ENCODE peak calls at places on chromosomes 16 and 17, in eight cellular contexts. D is PC-3; R is PC-9; M is IMR-90; J is left lung; U is heart left ventricle; Z is CD8-positive, alpha-beta memory T cell; Y is thoracic aorta. W is an unnamed sample.

GRCh38 chr16:84989791-84990620 is 21.3 kb downstream of the ZDHHC7 start:
- DNase-seq in U (no peak), R (no peak), Y (no peak), Z (no peak), D (no peak), J (no peak), M (no peak), W (no peak)

GRCh38 chr16:19680972-19681371 is 37.1 kb downstream of the KNOP1 start:
- DNase-seq in D (peak; percentile 46), Z (no peak), J (no peak), Y (no peak), U (no peak), M (no peak), R (peak; percentile 48), W (no peak)

GRCh38 chr16:25092489-25092888 is 19.1 kb upstream of the LCMT1 start:
- DNase-seq in J (no peak), Z (no peak), R (no peak), Y (no peak), U (no peak), D (no peak), M (no peak), W (no peak)

GRCh38 chr17:7138800-7139381 is 24.3 kb upstream of the ASGR2 start:
- DNase-seq in Y (no peak), J (no peak), U (no peak), R (no peak), Z (no peak), D (peak; percentile 8), M (no peak), W (no peak)

GRCh38 chr17:16484445-16485169 is 7.4 kb downstream of the LRRC75A start:
- DNase-seq in M (no peak), Z (no peak), Y (no peak), U (no peak), R (no peak), D (no peak), J (no peak), W (no peak)

GRCh38 chr17:5921919-5922318 is 148.3 kb upstream of the WSCD1 start:
- DNase-seq in Z (no peak), Y (no peak), U (no peak), R (no peak), M (no peak), J (no peak), D (peak; percentile 83), W (no peak)

GRCh38 chr17:70241071-70241470 is 71.7 kb downstream of the KCNJ2 start:
- DNase-seq in U (no peak), Y (no peak), J (no peak), M (no peak), Z (no peak), R (no peak), D (no peak), W (no peak)

GRCh38 chr16:49013727-49014080 is 267.9 kb downstream of the CBLN1 start:
- DNase-seq in J (no peak), R (no peak), D (no peak), Y (no peak), U (no peak), M (no peak), Z (no peak), W (no peak)

GRCh38 chr17:47317119-47317518 is 6.6 kb upstream of the EFCAB13 start:
- DNase-seq in R (no peak), U (no peak), M (peak; percentile 47), J (no peak), D (no peak), Z (no peak), Y (no peak), W (no peak)

GRCh38 chr16:927406-927805 is 43.4 kb downstream of the LMF1 start:
- DNase-seq in J (no peak), D (no peak), M (no peak), Z (no peak), U (peak; percentile 18), Y (no peak), R (no peak), W (no peak)

GRCh38 chr17:28549274-28550132 is 2.9 kb downstream of the UNC119 start:
- DNase-seq in R (no peak), M (no peak), J (no peak), D (no peak), U (no peak), Y (no peak), Z (peak; percentile 58), W (no peak)

GRCh38 chr16:31874354-31875111 is 926 bp downstream of the ZNF267 start:
- DNase-seq in J (no peak), R (peak; percentile 71), M (peak; percentile 55), D (peak; percentile 50), U (no peak), Z (peak; percentile 24), Y (no peak), W (no peak)

GRCh38 chr16:70701998-70702397 is 16.1 kb upstream of the MTSS2 start:
- DNase-seq in R (no peak), M (no peak), Z (no peak), J (no peak), U (no peak), Y (no peak), D (no peak), W (no peak)
- H3K4me1 ChIP-seq in R (peaks cover 29% of the 10 kb centered on the region), M (peaks cover 61% of the 10 kb centered on the region), Z (peaks cover 7% of the 10 kb centered on the region), J (peaks cover 23% of the 10 kb centered on the region), U (peaks cover 43% of the 10 kb centered on the region), Y (peaks cover 89% of the 10 kb centered on the region), D (peaks cover 18% of the 10 kb centered on the region), W (peaks cover 85% of the 10 kb centered on the region)

DNA sequence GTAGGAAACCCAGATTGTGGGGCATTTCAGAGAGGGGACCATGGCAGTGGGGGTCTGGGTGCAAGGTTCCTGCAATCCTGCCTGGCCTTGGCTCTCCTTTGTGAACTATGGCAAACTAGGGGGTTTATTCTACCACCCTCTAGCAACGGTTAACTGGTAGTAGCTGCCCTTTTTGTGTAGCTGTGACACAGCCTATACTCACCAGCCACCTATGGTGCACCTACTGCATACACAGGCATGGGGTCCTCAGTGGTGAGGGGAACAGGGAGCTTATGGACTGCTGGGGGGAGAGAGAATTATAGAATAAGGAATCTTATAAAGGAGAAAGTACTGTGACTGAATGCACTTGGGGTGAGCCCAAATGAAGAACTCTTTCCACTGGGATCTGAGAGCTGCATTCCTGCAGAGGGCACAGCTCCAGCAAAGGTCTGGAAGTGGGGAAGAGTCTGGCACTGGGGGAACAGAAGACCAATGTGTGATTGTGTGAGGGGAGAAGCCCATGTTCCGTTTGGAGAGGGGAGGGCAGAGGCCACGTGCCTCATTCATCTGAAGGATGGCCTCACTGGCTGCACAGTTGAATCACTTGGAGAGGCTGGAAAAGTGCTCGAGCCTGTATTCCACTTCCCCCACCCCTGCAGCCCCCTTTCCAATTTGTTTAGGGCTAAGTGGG is 2.1 kb downstream of the MT1X start:
- DNase-seq in D (no peak), U (no peak), M (no peak), Z (no peak), J (no peak), R (no peak), Y (no peak), W (no peak)
- H3K4me3 ChIP-seq in D (no peak overlapping the region), U (no peak overlapping the region), M (no peak overlapping the region), Z (no peak overlapping the region), J (no peak overlapping the region), R (no peak overlapping the region), Y (peak overlapping the region; percentile 85), W (peak overlapping the region; percentile 80)

GRCh38 chr17:80033840-80034239 is 1.8 kb downstream of the TBC1D16 start:
- DNase-seq in Z (no peak), Y (no peak), M (no peak), U (no peak), R (no peak), J (no peak), D (no peak), W (no peak)

GRCh38 chr17:80035687-80035936 is at the start of gene TBC1D16:
- DNase-seq in D (no peak), J (no peak), R (no peak), M (no peak), Y (no peak), Z (peak; percentile 58), U (no peak), W (no peak)

GRCh38 chr17:80034977-80035686 is 540 bp downstream of the TBC1D16 start:
- DNase-seq in J (peak; percentile 40), R (no peak), Z (peak; percentile 61), U (peak; percentile 41), M (peak; percentile 43), Y (no peak), D (peak; percentile 31), W (no peak)

GRCh38 chr17:80035937-80036714 is at the start of gene CCDC40:
- DNase-seq in D (peak; percentile 81), R (peak; percentile 40), J (peak; percentile 88), U (peak; percentile 90), M (peak; percentile 59), Z (peak; percentile 78), Y (peak; percentile 45), W (peak; percentile 87)

GRCh38 chr17:80034654-80034976 is 1.1 kb downstream of the TBC1D16 start:
- DNase-seq in U (no peak), D (no peak), J (no peak), Y (no peak), Z (no peak), R (no peak), M (no peak), W (no peak)
- H3K4me1 ChIP-seq in U (no peaks in the 10 kb centered on the region), D (peaks cover 32% of the 10 kb centered on the region), J (peaks cover 10% of the 10 kb centered on the region), Y (peaks cover 30% of the 10 kb centered on the region), Z (peaks cover 15% of the 10 kb centered on the region), R (peaks cover 12% of the 10 kb centered on the region), M (peaks cover 6% of the 10 kb centered on the region), W (peaks cover 40% of the 10 kb centered on the region)

GRCh38 chr16:57376313-57376818 is 4.1 kb downstream of the CX3CL1 start:
- DNase-seq in U (no peak), J (no peak), M (no peak), Y (no peak), D (no peak), Z (no peak), R (no peak), W (no peak)

GRCh38 chr16:57374067-57374534 is 1.8 kb downstream of the CX3CL1 start:
- DNase-seq in Z (no peak), U (no peak), M (peak; percentile 62), J (no peak), D (no peak), Y (peak; percentile 34), R (no peak), W (no peak)

GRCh38 chr16:57371494-57372371 is 557 bp upstream of the CX3CL1 start:
- DNase-seq in Y (peak; percentile 59), Z (no peak), J (no peak), M (no peak), U (peak; percentile 77), D (no peak), R (no peak), W (no peak)

GRCh38 chr16:57373117-57373947 is 1.0 kb downstream of the CX3CL1 start:
- DNase-seq in R (no peak), M (no peak), J (no peak), Z (no peak), U (no peak), Y (no peak), D (no peak), W (no peak)

DNA sequence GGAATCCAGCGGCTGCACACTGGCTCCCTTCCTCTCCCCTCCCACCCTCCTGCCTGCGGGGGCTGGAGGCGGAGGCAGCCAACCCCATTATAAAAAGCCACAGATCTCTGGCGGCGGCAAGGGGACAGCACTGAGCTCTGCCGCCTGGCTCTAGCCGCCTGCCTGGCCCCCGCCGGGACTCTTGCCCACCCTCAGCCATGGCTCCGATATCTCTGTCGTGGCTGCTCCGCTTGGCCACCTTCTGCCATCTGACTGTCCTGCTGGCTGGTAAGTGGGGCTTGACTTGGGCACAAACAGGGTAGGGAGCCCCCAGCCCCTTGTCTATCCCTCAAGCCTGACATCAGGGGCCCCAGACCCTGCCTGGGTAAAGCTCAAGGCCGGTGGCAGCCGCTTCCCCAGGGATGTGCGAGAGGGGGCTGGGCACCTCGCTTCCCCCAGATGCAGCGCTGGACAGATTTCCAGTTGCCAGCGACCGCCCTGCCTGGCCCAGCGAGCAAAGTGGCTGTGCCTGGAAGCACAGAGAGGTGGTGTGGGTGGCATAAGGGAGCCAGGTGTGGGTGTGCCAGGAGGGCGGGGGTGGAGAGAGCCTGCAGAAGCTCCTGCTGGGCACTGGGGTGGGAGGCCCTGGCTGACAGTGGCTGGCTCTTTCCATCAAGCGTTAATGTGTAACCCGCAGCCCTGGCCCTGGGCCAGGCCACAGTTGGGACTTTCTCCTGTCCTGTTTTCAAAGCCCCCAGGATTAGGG is at the start of gene CX3CL1:
- DNase-seq in R (no peak), M (peak; percentile 39), Y (no peak), Z (no peak), U (no peak), J (peak; percentile 58), D (no peak), W (peak; percentile 60)
- H3K4me3 ChIP-seq in R (no peak within 1 kb of the TSS), M (no peak within 1 kb of the TSS), Y (peak within 1 kb of the TSS; percentile 85), Z (no peak within 1 kb of the TSS), U (peak within 1 kb of the TSS; percentile 61), J (peak within 1 kb of the TSS; percentile 25), D (no peak within 1 kb of the TSS), W (peak within 1 kb of the TSS; percentile 73)